ENCODE peak calls at places on chromosomes 11 and 22, in eight cellular contexts. S is CD8-positive, alpha-beta T cell; Z is A549; O is IMR-90; Y is cardiac muscle cell; L is left ventricle myocardium inferior; T is heart left ventricle; H is HepG2. J is an unnamed sample. For H3K9me3 and H3K4me1, the result is how much of the 10 kb centered on the place peaks cover.

GRCh38 chr11:134536219-134536618 is 124.2 kb upstream of the B3GAT1 start:
- DNase-seq in T (no peak), Y (no peak), S (no peak), H (no peak), Z (no peak), O (no peak), L (no peak), J (peak)

GRCh38 chr11:118623291-118623655 is 15.9 kb downstream of the PHLDB1 start:
- DNase-seq in O (peak), L (no peak), Z (peak), Y (peak), H (peak), S (no peak), T (peak), J (peak)

GRCh38 chr22:44671742-44672141 is 30.3 kb upstream of the PRR5 start:
- DNase-seq in Z (peak), H (peak), L (no peak), Y (no peak), S (no peak), O (peak), T (no peak), J (no peak)

GRCh38 chr11:33001281-33001680 is 14.4 kb upstream of the DEPDC7 start:
- DNase-seq in H (no peak), T (no peak), O (peak), S (no peak), Z (no peak), L (no peak), Y (no peak), J (no peak)

GRCh38 chr11:23320131-23320530 is 459.9 kb upstream of the CCDC179 start:
- DNase-seq in S (no peak), Y (no peak), Z (no peak), H (no peak), O (no peak), T (no peak), L (no peak), J (no peak)

GRCh38 chr11:100739636-100740035 is 52.5 kb downstream of the ARHGAP42 start:
- DNase-seq in T (no peak), H (peak), L (no peak), O (peak), Z (peak), Y (peak), S (no peak), J (no peak)

GRCh38 chr11:10926801-10927200 is 68.9 kb upstream of the ZBED5 start:
- DNase-seq in O (peak), Z (peak), T (no peak), L (no peak), Y (no peak), H (no peak), S (no peak), J (no peak)

GRCh38 chr11:27013741-27014415 is 20.0 kb downstream of the FIBIN start:
- DNase-seq in S (no peak), Z (no peak), L (no peak), O (peak), T (no peak), H (no peak), Y (no peak), J (no peak)

GRCh38 chr11:62193954-62194353 is 3.9 kb downstream of the SCGB1D1 start:
- DNase-seq in T (no peak), O (no peak), H (no peak), L (no peak), Z (no peak), Y (peak), S (no peak), J (no peak)

GRCh38 chr11:2196970-2197770 is 25.6 kb upstream of the TH start:
- DNase-seq in T (peak), O (peak), Y (peak), S (peak), Z (peak), H (peak), L (peak), J (peak)

GRCh38 chr11:8426076-8426475 is 162.4 kb upstream of the LMO1 start:
- DNase-seq in O (no peak), S (no peak), H (no peak), L (no peak), Y (no peak), Z (no peak), T (peak), J (no peak)

GRCh38 chr11:36073411-36074203 is 129.7 kb downstream of the LDLRAD3 start:
- DNase-seq in O (peak), Y (no peak), L (peak), S (no peak), H (no peak), Z (no peak), T (peak), J (peak)

GRCh38 chr22:40414838-40415505 is 44.6 kb downstream of the SGSM3 start:
- DNase-seq in T (no peak), Z (no peak), L (no peak), H (no peak), Y (no peak), O (no peak), S (no peak), J (peak)

GRCh38 chr22:20111045-20111688 is 4.7 kb upstream of the RANBP1 start:
- DNase-seq in T (no peak), Z (peak), Y (peak), S (no peak), O (peak), L (peak), H (peak), J (peak)

GRCh38 chr22:20219667-20220628 is 48.2 kb downstream of the RTN4R start:
- DNase-seq in Z (peak), L (no peak), T (no peak), H (no peak), Y (no peak), S (no peak), O (no peak), J (no peak)

GRCh38 chr22:47299879-47300697 is 537.6 kb downstream of the TBC1D22A start:
- DNase-seq in Z (no peak), H (no peak), T (no peak), Y (no peak), L (no peak), S (no peak), O (no peak), J (no peak)

GRCh38 chr11:101453682-101454081 is 130.1 kb downstream of the TRPC6 start:
- DNase-seq in Y (no peak), L (no peak), O (peak), S (no peak), T (no peak), H (no peak), Z (no peak), J (no peak)

GRCh38 chr11:3359092-3359824 is 19.7 kb downstream of the ZNF195 start:
- DNase-seq in T (no peak), O (no peak), S (no peak), Y (no peak), Z (peak), H (no peak), L (no peak), J (no peak)

GRCh38 chr11:3353066-3353465 is 25.9 kb downstream of the ZNF195 start:
- DNase-seq in O (no peak), L (no peak), H (no peak), Y (no peak), S (no peak), Z (no peak), T (no peak), J (no peak)

GRCh38 chr11:3357302-3357701 is 21.6 kb downstream of the ZNF195 start:
- DNase-seq in Y (no peak), T (no peak), Z (no peak), S (no peak), L (no peak), H (no peak), O (no peak), J (no peak)

GRCh38 chr11:3357994-3358676 is 20.8 kb downstream of the ZNF195 start:
- DNase-seq in S (no peak), L (no peak), Y (no peak), O (no peak), T (no peak), Z (no peak), H (no peak), J (no peak)

DNA sequence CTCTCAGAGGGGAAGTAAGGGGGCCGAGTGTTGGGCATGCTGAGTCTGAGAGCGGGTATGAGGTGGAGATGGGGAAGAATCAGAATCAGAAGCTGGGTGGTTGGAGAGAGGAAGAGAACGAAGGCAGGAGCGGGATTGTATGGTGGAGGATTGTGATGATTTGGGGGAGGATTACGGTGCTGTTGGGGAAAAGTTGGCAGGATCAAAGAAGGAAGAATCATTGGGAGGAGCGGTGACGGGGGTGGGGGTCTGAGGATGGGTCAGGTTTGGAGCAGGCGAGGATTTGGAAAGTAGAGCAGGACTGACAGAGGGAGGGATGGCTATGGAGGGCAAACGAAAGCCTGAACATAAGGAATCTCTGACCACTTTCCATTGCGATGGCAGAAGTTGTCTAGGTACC is 22.1 kb downstream of the ZNF195 start:
- DNase-seq in S (no peak), H (no peak), L (no peak), O (no peak), Z (no peak), T (no peak), Y (no peak), J (no peak)
- H3K9me3 ChIP-seq in S (half or more), H (half or more), L (half or more), O (half or more), Z (half or more), T (under half), Y (under half), J (half or more)

GRCh38 chr11:38191101-38191500 is 1593.1 kb upstream of the RAG2 start:
- DNase-seq in L (no peak), T (no peak), Z (no peak), H (no peak), S (no peak), Y (no peak), O (no peak), J (no peak)
- TF ChIP-seq CTCF in L (no peak), T (no peak), Z (no peak), H (no peak), S (no peak), Y (no peak), O (no peak), J (no peak)

GRCh38 chr11:83779876-83780275 is 493.7 kb upstream of the CCDC90B start:
- DNase-seq in Y (no peak), T (no peak), S (no peak), L (no peak), H (no peak), O (no peak), Z (no peak), J (no peak)

GRCh38 chr11:83782329-83782728 is 496.2 kb upstream of the CCDC90B start:
- DNase-seq in Z (no peak), H (no peak), T (no peak), O (no peak), S (no peak), L (no peak), Y (no peak), J (no peak)

GRCh38 chr11:83773950-83774880 is 488.0 kb upstream of the CCDC90B start:
- DNase-seq in T (no peak), H (no peak), O (peak), S (no peak), Z (no peak), Y (no peak), L (no peak), J (no peak)

GRCh38 chr11:83784419-83784818 is 498.3 kb upstream of the CCDC90B start:
- DNase-seq in H (no peak), T (no peak), Z (no peak), O (no peak), L (no peak), S (no peak), Y (no peak), J (no peak)

GRCh38 chr11:83778598-83778997 is 492.4 kb upstream of the CCDC90B start:
- DNase-seq in T (no peak), H (no peak), L (no peak), Y (no peak), Z (no peak), O (no peak), S (no peak), J (no peak)
- H3K4me1 ChIP-seq in T (under half), H (under half), L (under half), Y (under half), Z (under half), O (under half), S (under half), J (under half)

GRCh38 chr11:70551323-70552166 is 153.2 kb downstream of the CTTN start:
- DNase-seq in T (no peak), H (no peak), S (no peak), Y (no peak), L (no peak), Z (no peak), O (peak), J (peak)

GRCh38 chr11:70552441-70553150 is 154.3 kb downstream of the CTTN start:
- DNase-seq in T (no peak), O (no peak), Z (no peak), Y (no peak), H (no peak), L (no peak), S (no peak), J (peak)

GRCh38 chr11:70549796-70550195 is 151.5 kb downstream of the CTTN start:
- DNase-seq in S (no peak), O (no peak), H (no peak), Y (no peak), L (no peak), Z (no peak), T (no peak), J (peak)

GRCh38 chr11:70550456-70551195 is 152.3 kb downstream of the CTTN start:
- DNase-seq in O (no peak), S (no peak), T (no peak), Z (no peak), L (no peak), Y (no peak), H (no peak), J (peak)

GRCh38 chr11:70552167-70552435 is 153.8 kb downstream of the CTTN start:
- DNase-seq in L (no peak), H (no peak), Z (no peak), S (no peak), Y (no peak), O (no peak), T (no peak), J (peak)
- H3K9me3 ChIP-seq in L (under half), H (under half), Z (under half), S (under half), Y (under half), O (under half), T (under half), J (under half)

GRCh38 chr11:102831128-102831708 is 12.2 kb downstream of the MMP3 start:
- DNase-seq in H (peak), Y (peak), O (peak), Z (peak), S (no peak), L (no peak), T (no peak), J (no peak)
- TF ChIP-seq CTCF in H (peak), Y (peak), O (peak), Z (no peak), S (no peak), L (peak), T (peak), J (peak)